ENCODE peak calls at places on chromosome 10, in eight cellular contexts. H is H7; T is esophagus muscularis mucosa; X is effector memory CD4-positive, alpha-beta T cell; Q is GM23338; S is fibroblast of lung; N is epithelial cell of proximal tubule; K is prostate gland. B is an unnamed sample.

GRCh38 chr10:113475381-113475807 is 77.5 kb upstream of the HABP2 start:
- DNase-seq in H (no peak), T (peak), X (no peak), Q (no peak), S (peak), N (peak), K (peak), B (no peak)

GRCh38 chr10:10222288-10222945 is 795.3 kb upstream of the CELF2 start:
- DNase-seq in H (no peak), T (no peak), X (no peak), Q (no peak), S (peak), N (no peak), K (no peak), B (peak)

GRCh38 chr10:114513397-114513796 is 109.1 kb upstream of the AFAP1L2 start:
- DNase-seq in H (no peak), T (no peak), X (no peak), Q (no peak), S (no peak), N (no peak), K (no peak), B (no peak)

GRCh38 chr10:67971311-67971710 is 86.9 kb downstream of the SIRT1 start:
- DNase-seq in H (no peak), T (no peak), X (no peak), Q (no peak), S (no peak), N (no peak), K (no peak), B (no peak)

GRCh38 chr10:662686-663465 is 26.6 kb downstream of the DIP2C start:
- DNase-seq in H (no peak), T (no peak), X (no peak), Q (no peak), S (no peak), N (no peak), K (no peak), B (no peak)

GRCh38 chr10:131736321-131736980 is 164.4 kb upstream of the PPP2R2D start:
- DNase-seq in H (peak), T (no peak), X (no peak), Q (no peak), S (no peak), N (no peak), K (no peak), B (no peak)

GRCh38 chr10:110936757-110937156 is 17.4 kb downstream of the SHOC2 start:
- DNase-seq in H (no peak), T (no peak), X (no peak), Q (no peak), S (no peak), N (no peak), K (no peak), B (no peak)

GRCh38 chr10:5504146-5505072 is 5.0 kb upstream of the CALML5 start:
- DNase-seq in H (no peak), T (no peak), X (no peak), Q (no peak), S (no peak), N (no peak), K (peak), B (no peak)

GRCh38 chr10:119079572-119080520 is 771 bp downstream of the EIF3A start:
- DNase-seq in H (peak), T (peak), X (peak), Q (peak), S (peak), N (no peak), K (peak), B (peak)

GRCh38 chr10:110901954-110902819 is 16.8 kb downstream of the BBIP1 start:
- DNase-seq in H (no peak), T (no peak), X (no peak), Q (no peak), S (peak), N (no peak), K (no peak), B (peak)

GRCh38 chr10:115950320-115950719 is 322.7 kb downstream of the GFRA1 start:
- DNase-seq in H (no peak), T (no peak), X (no peak), Q (no peak), S (peak), N (no peak), K (no peak), B (no peak)

GRCh38 chr10:4947039-4947634 is 16.1 kb upstream of the AKR1C1 start:
- DNase-seq in H (no peak), T (no peak), X (no peak), Q (no peak), S (peak), N (no peak), K (no peak), B (no peak)

GRCh38 chr10:71492871-71493270 is 96.2 kb downstream of the CDH23 start:
- DNase-seq in H (no peak), T (no peak), X (no peak), Q (no peak), S (no peak), N (no peak), K (no peak), B (no peak)

GRCh38 chr10:133258066-133258817 is 18.4 kb downstream of the ADAM8 start:
- DNase-seq in H (peak), T (no peak), X (no peak), Q (no peak), S (no peak), N (no peak), K (peak), B (no peak)

GRCh38 chr10:79044846-79045245 is 23.9 kb upstream of the ZMIZ1 start:
- DNase-seq in H (peak), T (no peak), X (no peak), Q (no peak), S (no peak), N (no peak), K (no peak), B (no peak)

GRCh38 chr10:43866712-43867111 is 218.0 kb upstream of the ZNF32 start:
- DNase-seq in H (no peak), T (no peak), X (no peak), Q (no peak), S (no peak), N (no peak), K (no peak), B (no peak)

GRCh38 chr10:96586419-96587254 is at the start of gene TM9SF3:
- DNase-seq in H (peak), T (peak), X (peak), Q (peak), S (peak), N (no peak), K (peak), B (peak)

GRCh38 chr10:103761075-103761920 is 94.1 kb downstream of the SH3PXD2A start:
- DNase-seq in H (no peak), T (no peak), X (no peak), Q (no peak), S (peak), N (no peak), K (no peak), B (no peak)

GRCh38 chr10:24097771-24098207 is 111.1 kb upstream of the KIAA1217 start:
- DNase-seq in H (no peak), T (no peak), X (no peak), Q (no peak), S (peak), N (no peak), K (peak), B (no peak)

GRCh38 chr10:11173062-11173461 is 155.4 kb downstream of the CELF2 start:
- DNase-seq in H (no peak), T (no peak), X (no peak), Q (no peak), S (no peak), N (no peak), K (no peak), B (no peak)

GRCh38 chr10:123848564-123849457 is 42.8 kb downstream of the CPXM2 start:
- DNase-seq in H (no peak), T (peak), X (no peak), Q (no peak), S (no peak), N (no peak), K (no peak), B (no peak)

GRCh38 chr10:96587255-96588059 is 645 bp upstream of the TM9SF3 start:
- DNase-seq in H (no peak), T (peak), X (peak), Q (peak), S (peak), N (peak), K (peak), B (peak)

GRCh38 chr10:13915710-13916109 is 328.9 kb downstream of the PRPF18 start:
- DNase-seq in H (no peak), T (no peak), X (no peak), Q (no peak), S (no peak), N (no peak), K (no peak), B (no peak)

GRCh38 chr10:12844796-12845524 is 156.6 kb downstream of the CCDC3 start:
- DNase-seq in H (no peak), T (no peak), X (no peak), Q (no peak), S (peak), N (peak), K (peak), B (peak)

DNA sequence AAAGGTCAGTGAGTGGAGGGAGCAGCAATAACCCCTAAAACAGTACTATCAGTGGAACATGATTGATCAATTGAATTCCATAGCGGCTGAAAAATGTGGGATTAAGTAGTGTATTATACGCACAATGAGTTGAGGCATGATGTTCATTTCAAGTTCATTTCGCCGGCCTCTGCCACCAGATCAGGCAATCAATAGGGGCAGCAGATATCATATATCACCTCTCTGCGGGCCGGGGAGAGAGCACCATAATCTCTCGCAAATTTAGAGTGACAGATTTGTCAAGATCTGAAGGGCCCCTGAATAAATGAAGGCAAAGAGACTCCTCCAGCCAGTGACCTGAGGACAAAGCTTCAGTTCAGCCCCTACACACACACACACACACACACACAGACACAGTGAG is 58.5 kb downstream of the PAX2 start:
- DNase-seq in H (no peak), T (no peak), X (no peak), Q (no peak), S (no peak), N (no peak), K (no peak), B (no peak)
- H3K4me3 ChIP-seq in H (no peak), T (no peak), X (no peak), Q (no peak), S (no peak), N (no peak), K (no peak), B (no peak)

GRCh38 chr10:76429642-76430041 is 998.2 kb downstream of the LRMDA start:
- DNase-seq in H (no peak), T (no peak), X (no peak), Q (peak), S (no peak), N (no peak), K (no peak), B (no peak)

GRCh38 chr10:76428541-76429330 is 997.3 kb downstream of the LRMDA start:
- DNase-seq in H (no peak), T (no peak), X (no peak), Q (peak), S (peak), N (peak), K (no peak), B (peak)

GRCh38 chr10:76432274-76433012 is 1001.0 kb downstream of the LRMDA start:
- DNase-seq in H (no peak), T (no peak), X (no peak), Q (peak), S (peak), N (peak), K (no peak), B (no peak)

GRCh38 chr10:76429331-76429625 is 997.9 kb downstream of the LRMDA start:
- DNase-seq in H (no peak), T (no peak), X (no peak), Q (no peak), S (no peak), N (no peak), K (no peak), B (no peak)

GRCh38 chr10:76430330-76430729 is 998.9 kb downstream of the LRMDA start:
- DNase-seq in H (no peak), T (no peak), X (no peak), Q (no peak), S (peak), N (no peak), K (no peak), B (no peak)
- H3K4me3 ChIP-seq in H (no peak), T (peak), X (no peak), Q (no peak), S (no peak), N (no peak), K (no peak), B (no peak)

GRCh38 chr10:32954080-32954479 is 4.0 kb downstream of the ITGB1 start:
- DNase-seq in H (no peak), T (no peak), X (no peak), Q (no peak), S (no peak), N (no peak), K (no peak), B (no peak)

GRCh38 chr10:32954545-32955298 is 3.3 kb downstream of the ITGB1 start:
- DNase-seq in H (no peak), T (no peak), X (no peak), Q (no peak), S (no peak), N (no peak), K (no peak), B (no peak)

GRCh38 chr10:32956365-32957197 is 1.4 kb downstream of the ITGB1 start:
- DNase-seq in H (no peak), T (no peak), X (no peak), Q (no peak), S (no peak), N (no peak), K (no peak), B (no peak)

GRCh38 chr10:32955299-32955772 is 2.7 kb downstream of the ITGB1 start:
- DNase-seq in H (no peak), T (no peak), X (no peak), Q (no peak), S (no peak), N (no peak), K (no peak), B (no peak)

GRCh38 chr10:32955790-32956189 is 2.2 kb downstream of the ITGB1 start:
- DNase-seq in H (no peak), T (no peak), X (no peak), Q (no peak), S (no peak), N (no peak), K (no peak), B (no peak)
- H3K4me3 ChIP-seq in H (no peak), T (peak), X (peak), Q (peak), S (peak), N (peak), K (no peak), B (peak)

DNA sequence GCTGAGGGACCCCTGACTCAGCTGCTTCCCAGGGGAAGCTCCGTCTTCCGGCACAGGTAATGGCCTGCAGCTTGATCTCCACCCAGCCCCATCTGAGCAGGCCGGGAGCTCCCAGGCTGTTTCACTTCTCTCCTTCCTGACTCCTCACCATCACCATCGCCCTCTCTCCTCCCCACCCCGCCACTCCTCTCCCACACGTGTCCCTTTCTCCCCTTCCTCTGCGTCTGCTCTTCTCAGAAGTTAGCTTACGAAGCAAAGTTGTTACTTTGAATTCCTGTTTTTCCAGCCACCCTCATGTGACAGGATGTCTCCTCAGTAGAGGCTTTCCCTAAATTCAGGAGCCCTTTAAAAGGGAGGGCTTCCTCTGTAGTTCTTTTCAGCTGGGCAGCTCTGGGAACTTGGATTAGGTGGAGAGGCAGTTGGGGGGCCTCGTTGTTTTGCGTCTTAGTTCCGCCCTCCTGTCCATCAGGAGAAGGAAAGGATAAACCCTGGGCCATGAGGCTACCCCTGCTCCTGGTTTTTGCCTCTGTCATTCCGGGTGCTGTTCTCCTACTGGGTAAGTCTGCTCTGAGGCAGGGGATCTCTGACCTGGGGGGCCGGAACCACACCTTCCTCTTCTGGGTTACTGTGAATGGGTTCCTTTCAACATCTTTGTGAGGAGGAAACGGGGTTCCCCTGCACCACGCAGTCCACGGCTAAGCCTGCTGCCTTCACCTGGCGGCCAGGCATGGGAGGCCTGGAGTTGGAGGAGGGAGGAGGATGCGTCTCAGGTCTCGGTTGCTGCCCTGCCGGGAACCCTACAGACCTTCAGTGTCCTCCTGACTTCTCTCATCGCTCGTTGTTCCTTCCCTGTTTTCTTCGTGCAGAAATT is at the start of gene MRC1:
- DNase-seq in H (peak), T (no peak), X (no peak), Q (no peak), S (no peak), N (no peak), K (no peak), B (no peak)
- H3K4me3 ChIP-seq in H (no peak), T (peak), X (no peak), Q (no peak), S (no peak), N (no peak), K (no peak), B (no peak)

B was measured in skeletal muscle cell.